ENCODE peak calls at places on chromosome 9, in five cellular contexts. Q is uterus, M is adrenal gland, Z is A549, R is right lobe of liver. C is an unnamed sample. For H3K4me1, the result is how much of the 10 kb centered on the place peaks cover.

GRCh38 chr9:104494808-104495207 is 9.3 kb upstream of the OR13F1 start:
- DNase-seq in R (no peak), M (no peak), Q (no peak), Z (peak), C (no peak)

GRCh38 chr9:120693609-120694008 is 20.7 kb downstream of the MEGF9 start:
- DNase-seq in R (no peak), Z (peak), M (no peak), Q (no peak), C (no peak)

GRCh38 chr9:33927694-33928093 is 110.7 kb downstream of the UBE2R2 start:
- DNase-seq in Z (no peak), Q (no peak), M (no peak), R (no peak), C (no peak)

GRCh38 chr9:2208991-2209390 is 193.8 kb downstream of the SMARCA2 start:
- DNase-seq in R (no peak), M (no peak), Z (no peak), Q (no peak), C (no peak)

GRCh38 chr9:98742325-98743280 is 33.9 kb upstream of the GABBR2 start:
- DNase-seq in R (no peak), Z (peak), Q (no peak), M (no peak), C (no peak)

GRCh38 chr9:133147412-133148271 is 16.1 kb downstream of the GBGT1 start:
- DNase-seq in Z (peak), Q (peak), R (peak), M (peak), C (peak)

GRCh38 chr9:134317431-134318414 is 8.5 kb upstream of the RXRA start:
- DNase-seq in Z (no peak), Q (peak), R (no peak), M (no peak), C (no peak)

GRCh38 chr9:78592866-78593265 is 295.9 kb downstream of the PSAT1 start:
- DNase-seq in Z (no peak), M (no peak), Q (no peak), R (no peak), C (no peak)

GRCh38 chr9:108569624-108570023 is 286.2 kb downstream of the ACTL7B start:
- DNase-seq in Q (no peak), M (no peak), Z (peak), R (no peak), C (peak)

GRCh38 chr9:89929721-89930480 is 325.1 kb downstream of the GADD45G start:
- DNase-seq in Z (no peak), Q (no peak), M (no peak), R (no peak), C (no peak)

GRCh38 chr9:87812375-87813118 is 70.1 kb upstream of the SPATA31E1 start:
- DNase-seq in M (no peak), Q (no peak), R (no peak), Z (peak), C (peak)

GRCh38 chr9:4604678-4605095 is 57.4 kb upstream of the PLPP6 start:
- DNase-seq in M (peak), Q (peak), Z (peak), R (no peak), C (peak)

GRCh38 chr9:1612886-1613285 is 402.3 kb upstream of the SMARCA2 start:
- DNase-seq in M (no peak), Z (no peak), R (no peak), Q (no peak), C (no peak)

GRCh38 chr9:3331801-3332200 is 194.0 kb downstream of the RFX3 start:
- DNase-seq in M (no peak), Z (peak), Q (no peak), R (no peak), C (peak)

GRCh38 chr9:37949576-37949975 is 45.6 kb upstream of the SLC25A51 start:
- DNase-seq in Z (peak), R (no peak), M (no peak), Q (no peak), C (no peak)

GRCh38 chr9:127232833-127233549 is 31.6 kb upstream of the GARNL3 start:
- DNase-seq in Z (no peak), M (no peak), R (no peak), Q (no peak), C (no peak)

GRCh38 chr9:86352440-86353106 is 1.6 kb downstream of the TUT7 start:
- DNase-seq in M (no peak), Z (no peak), R (no peak), Q (no peak), C (no peak)
- H3K4me1 ChIP-seq in M (half or more), Z (under half), R (under half), Q (under half), C (half or more)

DNA sequence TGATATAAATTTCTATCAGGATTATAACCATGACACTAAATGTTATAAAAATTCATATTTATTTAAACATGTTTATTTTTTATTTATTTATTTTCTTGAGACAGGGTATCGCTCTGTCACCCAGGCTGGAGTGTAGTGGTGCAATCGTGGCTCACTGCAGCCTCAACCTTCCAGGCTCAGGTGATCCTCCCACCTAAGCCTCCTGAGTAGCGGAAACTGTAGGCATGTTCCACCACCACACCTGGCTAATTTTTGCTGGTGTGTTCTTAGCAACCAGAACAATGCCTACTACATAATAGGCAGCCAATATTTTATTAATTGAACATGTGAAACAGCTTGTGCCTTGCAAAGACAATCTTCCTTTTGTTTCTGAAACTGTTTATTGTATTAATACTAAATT is 6.5 kb upstream of the PTBP3 start:
- DNase-seq in Q (no peak), M (no peak), Z (no peak), R (no peak), C (no peak)
- TF ChIP-seq POLR2A in Q (no peak), M (no peak), Z (no peak), R (no peak), C (no peak)

DNA sequence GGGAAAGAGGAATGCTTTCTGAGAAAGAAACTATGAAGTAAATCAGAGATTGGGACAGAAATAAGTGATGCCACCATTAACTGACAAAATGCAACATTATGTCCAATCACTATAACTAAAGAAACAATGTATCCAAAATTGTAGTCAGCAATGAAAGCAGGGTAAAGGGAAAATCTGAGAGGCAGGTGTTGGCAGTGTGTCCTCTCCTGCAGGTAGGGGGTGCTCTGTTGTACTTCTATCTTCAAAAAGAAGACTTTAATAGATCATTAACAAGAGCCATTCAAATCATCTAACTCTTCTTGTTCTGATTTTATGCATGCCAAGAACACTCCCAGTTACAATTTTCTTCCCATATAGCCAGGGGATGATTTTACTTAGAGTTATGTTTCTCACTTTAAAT is 1275.7 kb downstream of the PTPRD start:
- DNase-seq in M (no peak), Z (no peak), R (no peak), Q (no peak), C (no peak)
- TF ChIP-seq CTCF in M (no peak), Z (no peak), R (no peak), Q (no peak), C (no peak)

DNA sequence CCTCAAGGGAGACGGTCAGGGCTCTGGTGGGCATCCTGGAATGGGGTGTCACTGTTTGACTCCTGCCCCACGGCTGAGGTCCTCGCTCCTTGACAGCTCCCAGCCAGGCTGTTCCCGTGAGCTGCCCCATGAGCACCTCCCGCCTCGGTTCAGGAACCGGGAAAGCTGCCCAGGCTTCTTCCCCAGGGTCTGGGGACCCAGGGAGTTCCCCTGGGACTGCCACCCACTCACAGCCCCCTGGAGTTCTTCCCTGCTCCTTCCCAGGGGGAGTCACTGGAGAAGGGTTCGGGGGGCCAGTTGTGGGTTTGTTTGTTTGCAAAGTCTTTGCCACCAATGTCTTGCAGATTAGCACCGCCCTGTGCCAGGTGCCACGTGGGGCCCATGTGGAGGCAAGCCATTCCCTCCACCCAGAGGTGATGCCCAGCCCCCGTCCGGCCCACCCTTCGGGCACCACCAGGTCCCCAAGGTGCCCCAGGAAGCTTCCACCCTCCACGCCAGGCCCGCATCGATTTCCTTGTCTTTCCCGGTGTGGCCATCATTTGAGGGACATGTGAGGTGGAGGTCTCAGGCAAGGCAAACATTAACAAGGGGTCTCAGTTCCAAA is 1.3 kb downstream of the PLPP7 start:
- DNase-seq in M (no peak), Z (no peak), R (no peak), Q (no peak), C (no peak)
- H3K4me1 ChIP-seq in M (under half), Z (under half), R (under half), Q (under half), C (under half)

DNA sequence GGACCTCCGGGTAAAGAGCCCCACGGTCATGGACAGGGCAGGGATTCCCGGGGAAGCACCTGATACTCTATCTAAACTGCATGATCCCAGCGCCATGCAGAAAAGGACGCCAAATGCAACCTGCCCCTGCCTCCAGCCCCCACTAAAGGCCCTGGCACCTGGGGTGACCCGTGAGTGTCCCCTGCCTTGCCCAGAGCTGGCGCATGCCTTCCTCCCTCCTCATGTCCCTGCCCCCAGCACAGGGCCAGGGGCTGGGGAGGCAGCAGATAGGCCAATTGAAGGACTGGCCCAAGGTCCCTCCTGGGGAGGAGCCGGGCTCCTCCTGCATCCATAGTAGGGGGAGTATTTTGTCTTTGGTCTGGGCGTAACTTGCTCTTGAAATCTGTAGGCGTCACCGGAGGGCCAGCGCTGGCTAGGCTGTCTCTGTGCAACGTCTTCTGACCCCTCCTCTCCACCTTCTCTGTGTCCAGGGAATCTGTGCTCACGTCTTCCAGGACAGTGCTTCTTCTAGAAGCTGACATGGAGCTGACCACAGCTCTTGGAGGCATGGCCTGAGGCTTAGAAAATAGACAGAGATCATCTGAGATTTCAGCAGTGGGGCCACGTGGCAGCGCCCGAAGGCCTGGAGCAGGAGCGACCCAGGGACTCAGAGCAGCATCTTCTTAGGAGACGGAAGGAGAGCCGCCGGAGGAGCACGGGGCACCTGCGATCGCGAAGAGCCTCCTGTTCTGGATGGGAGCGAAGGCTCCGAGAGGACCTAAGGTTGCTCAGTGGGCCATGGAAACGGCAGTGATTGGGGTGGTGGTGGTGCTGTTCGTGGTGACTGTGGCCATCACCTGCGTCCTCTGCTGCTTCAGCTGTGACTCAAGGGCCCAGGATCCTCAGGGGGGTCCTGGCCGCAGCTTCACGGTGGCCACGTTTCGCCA is 660 bp downstream of the SPAAR start:
- DNase-seq in Q (no peak), Z (no peak), M (no peak), R (no peak), C (no peak)
- TF ChIP-seq POLR2A in Q (no peak), Z (no peak), M (no peak), R (no peak), C (no peak)

DNA sequence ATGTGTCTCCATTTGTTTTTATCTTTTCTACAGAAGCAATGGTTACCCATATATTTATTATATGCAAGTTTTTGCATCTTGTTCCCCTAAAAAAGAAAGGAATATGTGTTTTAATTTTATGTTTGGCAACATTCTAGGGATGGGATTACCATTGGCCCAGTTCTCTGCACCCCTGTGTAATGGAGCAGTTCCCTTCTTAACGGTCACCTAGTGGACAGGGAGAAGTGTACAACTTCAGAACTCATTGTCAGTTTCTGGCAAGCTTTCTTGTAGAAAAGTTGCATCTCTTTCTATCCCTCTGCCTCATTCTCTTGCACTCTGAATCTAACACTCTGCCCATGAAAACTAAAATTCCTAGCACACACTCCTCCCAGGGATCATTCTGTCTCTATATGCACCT is 78.2 kb downstream of the DOCK8 start:
- DNase-seq in M (no peak), Q (no peak), R (no peak), Z (no peak), C (no peak)
- TF ChIP-seq CTCF in M (no peak), Q (no peak), R (no peak), Z (no peak), C (no peak)

DNA sequence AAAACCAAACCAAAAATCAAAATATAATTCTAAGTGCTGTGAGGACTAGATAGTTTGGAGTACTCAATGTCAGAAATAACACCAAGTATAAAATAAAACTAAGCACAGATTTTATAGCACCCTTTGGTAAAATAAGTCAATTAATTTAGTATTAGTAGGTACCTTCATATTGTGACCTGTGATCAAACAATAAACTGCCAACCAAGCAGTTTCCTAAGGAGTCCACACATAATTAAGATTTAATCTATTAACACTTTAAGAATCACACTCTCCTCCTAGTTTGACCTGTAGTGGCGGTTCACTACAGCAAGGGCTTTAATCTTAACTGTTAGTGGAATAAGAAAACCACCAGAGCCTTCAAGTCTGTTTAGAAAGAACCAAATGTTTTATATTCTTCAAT is 2.8 kb downstream of the HNRNPK start:
- DNase-seq in Z (no peak), M (no peak), R (no peak), Q (no peak), C (no peak)
- H3K4me1 ChIP-seq in Z (half or more), M (half or more), R (under half), Q (under half), C (under half)

GRCh38 chr9:91948423-91949292 is 1.4 kb downstream of the ROR2 start:
- DNase-seq in Z (peak), R (peak), M (peak), Q (peak), C (peak)
- TF ChIP-seq POLR2A in Z (no peak), R (no peak), M (no peak), Q (no peak), C (no peak)

GRCh38 chr9:129480705-129481104 is 140.2 kb downstream of the C9orf50 start:
- DNase-seq in Q (no peak), R (no peak), Z (no peak), M (no peak), C (no peak)

GRCh38 chr9:129481424-129481823 is 139.5 kb downstream of the C9orf50 start:
- DNase-seq in Z (no peak), M (peak), R (no peak), Q (no peak), C (no peak)

GRCh38 chr9:129479217-129480011 is 141.5 kb downstream of the C9orf50 start:
- DNase-seq in R (no peak), Z (no peak), Q (no peak), M (no peak), C (no peak)

GRCh38 chr9:129481824-129482511 is 138.9 kb downstream of the C9orf50 start:
- DNase-seq in Z (peak), R (peak), M (peak), Q (peak), C (no peak)

GRCh38 chr9:129480227-129480626 is 140.7 kb downstream of the C9orf50 start:
- DNase-seq in Z (peak), R (no peak), M (no peak), Q (no peak), C (no peak)
- TF ChIP-seq CTCF in Z (no peak), R (no peak), M (no peak), Q (peak), C (no peak)